ENCODE peak calls at places on chromosomes 12 and 14, in eight cellular contexts. B is RWPE1; W is HT1080; R is upper lobe of right lung; T is HS-27A; U is T-helper 9 cell; E is effector memory CD4-positive, alpha-beta T cell; G is AG09309. H is an unnamed sample.

GRCh38 chr12:124194521-124195225 is 100.2 kb upstream of the RFLNA start:
- DNase-seq in G (no peak), T (no peak), W (no peak), E (no peak), R (no peak), U (no peak), B (no peak), H (no peak)

GRCh38 chr12:130097798-130098255 is 64.4 kb upstream of the FZD10 start:
- DNase-seq in E (no peak), G (no peak), B (peak; percentile 81), T (no peak), U (no peak), W (no peak), R (no peak), H (no peak)

GRCh38 chr14:64209428-64210165 is 84.6 kb downstream of the ESR2 start:
- DNase-seq in G (no peak), E (no peak), U (no peak), W (no peak), T (no peak), B (no peak), R (peak; percentile 88), H (no peak)

GRCh38 chr12:14710632-14711324 is 14.4 kb upstream of the GUCY2C start:
- DNase-seq in B (no peak), U (no peak), T (no peak), R (no peak), W (no peak), G (no peak), E (no peak), H (no peak)

GRCh38 chr12:132046561-132046960 is 96.8 kb downstream of the EP400 start:
- DNase-seq in T (no peak), B (no peak), E (no peak), W (peak; percentile 32), G (peak; percentile 82), U (no peak), R (no peak), H (peak; percentile 18)

GRCh38 chr12:111304642-111305071 is 64.2 kb downstream of the PHETA1 start:
- DNase-seq in E (no peak), B (no peak), G (no peak), T (no peak), W (peak; percentile 53), R (no peak), U (peak; percentile 18), H (no peak)

GRCh38 chr14:84871734-84872133 is 658.2 kb upstream of the FLRT2 start:
- DNase-seq in U (no peak), W (no peak), R (no peak), G (no peak), B (no peak), T (no peak), E (no peak), H (no peak)

GRCh38 chr12:121976950-121977349 is 44.7 kb upstream of the BCL7A start:
- DNase-seq in U (no peak), T (no peak), W (no peak), R (no peak), B (no peak), G (no peak), E (no peak), H (no peak)

GRCh38 chr12:57632898-57633825 is at the start of gene B4GALNT1:
- DNase-seq in U (peak; percentile 53), E (peak; percentile 38), G (no peak), W (peak; percentile 75), T (no peak), R (peak; percentile 81), B (peak; percentile 69), H (peak; percentile 100)

GRCh38 chr12:65937181-65937641 is 112.9 kb downstream of the HMGA2 start:
- DNase-seq in W (no peak), B (no peak), T (no peak), E (no peak), U (no peak), G (peak; percentile 83), R (no peak), H (peak; percentile 98)

GRCh38 chr14:36254020-36254614 is 66.3 kb downstream of the MBIP start:
- DNase-seq in E (no peak), U (no peak), G (no peak), T (no peak), R (no peak), B (no peak), W (peak; percentile 26), H (no peak)

GRCh38 chr12:122356192-122356635 is 66.3 kb downstream of the CLIP1 start:
- DNase-seq in G (no peak), W (peak; percentile 67), B (peak; percentile 32), U (peak; percentile 39), T (no peak), R (no peak), E (peak; percentile 24), H (peak; percentile 87)

GRCh38 chr12:7131502-7131866 is 1.3 kb downstream of the CLSTN3 start:
- DNase-seq in R (no peak), E (no peak), U (no peak), W (peak; percentile 50), B (no peak), G (no peak), T (no peak), H (no peak)

GRCh38 chr14:104422301-104423223 is 157.0 kb upstream of the C14orf180 start:
- DNase-seq in B (no peak), T (no peak), G (no peak), E (no peak), R (peak; percentile 52), W (no peak), U (no peak), H (no peak)

GRCh38 chr14:25042362-25043299 is 7.3 kb downstream of the STXBP6 start:
- DNase-seq in T (no peak), W (peak; percentile 46), G (peak; percentile 39), R (no peak), E (no peak), B (no peak), U (no peak), H (no peak)

GRCh38 chr12:131828671-131829350 is 618 bp downstream of the MMP17 start:
- DNase-seq in W (no peak), B (no peak), E (no peak), R (peak; percentile 67), U (no peak), G (no peak), T (no peak), H (no peak)

GRCh38 chr12:4120316-4120920 is 153.1 kb upstream of the CCND2 start:
- DNase-seq in U (no peak), G (no peak), W (no peak), R (no peak), B (no peak), E (no peak), T (no peak), H (no peak)

GRCh38 chr12:47944685-47945340 is 18.6 kb upstream of the TMEM106C start:
- DNase-seq in E (no peak), W (no peak), R (no peak), B (no peak), T (no peak), U (no peak), G (no peak), H (no peak)

GRCh38 chr14:23942587-23942986 is 11.0 kb upstream of the DHRS4 start:
- DNase-seq in U (no peak), T (no peak), R (no peak), E (no peak), B (no peak), G (no peak), W (no peak), H (no peak)

GRCh38 chr12:57936513-57936883 is 4.9 kb upstream of the ATP23 start:
- DNase-seq in B (no peak), T (no peak), E (no peak), G (no peak), U (no peak), W (no peak), R (no peak), H (no peak)

GRCh38 chr14:106163316-106163715 is 636.9 kb downstream of the TMEM121 start:
- DNase-seq in B (no peak), U (no peak), E (no peak), G (no peak), W (no peak), T (no peak), R (no peak), H (no peak)

GRCh38 chr12:98224584-98225221 is 290.7 kb upstream of the TMPO start:
- DNase-seq in R (no peak), G (no peak), U (no peak), W (no peak), B (no peak), E (no peak), T (no peak), H (no peak)

GRCh38 chr14:35224615-35225014 is 67.6 kb upstream of the PSMA6 start:
- DNase-seq in E (no peak), T (no peak), B (no peak), U (no peak), R (no peak), G (no peak), W (no peak), H (no peak)

GRCh38 chr14:91118511-91119068 is 4.7 kb downstream of the DGLUCY start:
- DNase-seq in T (no peak), B (no peak), U (no peak), G (no peak), W (no peak), E (no peak), R (no peak), H (no peak)

GRCh38 chr12:53461059-53461458 is 9.2 kb downstream of the PCBP2 start:
- DNase-seq in R (no peak), B (no peak), T (no peak), G (no peak), E (no peak), W (no peak), U (no peak), H (no peak)

GRCh38 chr12:90199008-90199407 is 490.4 kb upstream of the ATP2B1 start:
- DNase-seq in B (no peak), R (no peak), G (no peak), E (no peak), W (no peak), U (no peak), T (no peak), H (no peak)

GRCh38 chr12:64256166-64256800 is 34.2 kb upstream of the KICS2 start:
- DNase-seq in E (no peak), W (peak; percentile 50), G (peak; percentile 23), T (peak; percentile 41), R (no peak), B (peak; percentile 46), U (no peak), H (no peak)

GRCh38 chr14:91264151-91265150 is 19.9 kb upstream of the GPR68 start:
- DNase-seq in E (peak; percentile 22), W (no peak), R (peak; percentile 75), G (no peak), B (no peak), U (no peak), T (no peak), H (no peak)

GRCh38 chr12:117012189-117012805 is 86.9 kb downstream of the TESC start:
- DNase-seq in G (peak; percentile 64), W (no peak), E (no peak), B (peak; percentile 49), R (no peak), U (no peak), T (no peak), H (no peak)

GRCh38 chr14:24372701-24373416 is 4.9 kb downstream of the NFATC4 start:
- DNase-seq in R (no peak), E (no peak), W (no peak), B (no peak), U (no peak), T (no peak), G (no peak), H (no peak)

GRCh38 chr12:104733717-104734175 is 224.3 kb downstream of the SLC41A2 start:
- DNase-seq in T (no peak), U (peak; percentile 10), R (peak; percentile 67), W (no peak), E (no peak), G (no peak), B (no peak), H (no peak)

GRCh38 chr14:99248761-99249171 is 23.2 kb downstream of the BCL11B start:
- DNase-seq in R (peak; percentile 34), W (no peak), B (no peak), U (no peak), T (no peak), E (no peak), G (no peak), H (no peak)

GRCh38 chr14:23704890-23705289 is 68.7 kb downstream of the DHRS2 start:
- DNase-seq in T (no peak), W (no peak), U (no peak), G (no peak), E (no peak), B (no peak), R (no peak), H (no peak)